ENCODE peak calls at places on chromosomes 2 and 18, in four cellular contexts. C is sigmoid colon, A is GM12891, L is transverse colon. Y is an unnamed sample.

GRCh38 chr2:182020319-182021055 is 34.8 kb downstream of the PPP1R1C start:
- DNase-seq in C (no peak), L (no peak), A (no peak), Y (no peak)

GRCh38 chr2:36731941-36732700 is 35.6 kb downstream of the VIT start:
- DNase-seq in L (no peak), A (no peak), C (no peak), Y (no peak)

GRCh38 chr2:83006991-83007390 is 1452.1 kb downstream of the SUCLG1 start:
- DNase-seq in A (no peak), L (no peak), C (no peak), Y (no peak)

GRCh38 chr2:192126912-192127311 is 67.8 kb downstream of the TMEFF2 start:
- DNase-seq in A (no peak), C (no peak), L (no peak), Y (no peak)

GRCh38 chr2:219737270-219737691 is 109.9 kb downstream of the SLC4A3 start:
- DNase-seq in L (no peak), A (no peak), C (no peak), Y (no peak)

GRCh38 chr2:229089806-229090205 is 181.3 kb downstream of the PID1 start:
- DNase-seq in L (no peak), A (no peak), C (no peak), Y (no peak)

GRCh38 chr18:40222736-40223135 is 1732.3 kb upstream of the PIK3C3 start:
- DNase-seq in L (no peak), A (no peak), C (no peak), Y (no peak)

GRCh38 chr2:188348974-188349500 is 57.4 kb downstream of the GULP1 start:
- DNase-seq in C (no peak), L (no peak), A (no peak), Y (no peak)

GRCh38 chr18:13447621-13448020 is 229.1 kb downstream of the LDLRAD4 start:
- DNase-seq in C (no peak), L (no peak), A (no peak), Y (no peak)

GRCh38 chr2:96554293-96555145 is 18.0 kb downstream of the ARID5A start:
- DNase-seq in C (peak; percentile 91), L (peak; percentile 71), A (peak; percentile 86), Y (no peak)

GRCh38 chr2:178266445-178266844 is 72.1 kb downstream of the OSBPL6 start:
- DNase-seq in C (no peak), A (no peak), L (no peak), Y (no peak)

GRCh38 chr18:9719421-9719981 is 11.4 kb downstream of the RAB31 start:
- DNase-seq in L (no peak), A (no peak), C (peak; percentile 78), Y (no peak)

GRCh38 chr2:39174022-39174421 is 53.2 kb upstream of the SOS1 start:
- DNase-seq in L (no peak), C (no peak), A (no peak), Y (no peak)

GRCh38 chr18:58640428-58640805 is 11.5 kb upstream of the ALPK2 start:
- DNase-seq in C (no peak), L (no peak), A (no peak), Y (no peak)

GRCh38 chr2:128304715-128305554 is 13.7 kb downstream of the HS6ST1 start:
- DNase-seq in C (peak; percentile 96), L (peak; percentile 63), A (no peak), Y (peak; percentile 89)

GRCh38 chr2:130764035-130764820 is 8.9 kb downstream of the AMER3 start:
- DNase-seq in A (no peak), L (no peak), C (no peak), Y (no peak)

GRCh38 chr2:20573611-20574422 is 77.1 kb downstream of the HS1BP3 start:
- DNase-seq in L (peak; percentile 33), A (no peak), C (peak; percentile 88), Y (no peak)
- TF ChIP-seq POLR2AphosphoS5 in L (peak; percentile 52), A (no peak), C (peak; percentile 13), Y (no peak)

DNA sequence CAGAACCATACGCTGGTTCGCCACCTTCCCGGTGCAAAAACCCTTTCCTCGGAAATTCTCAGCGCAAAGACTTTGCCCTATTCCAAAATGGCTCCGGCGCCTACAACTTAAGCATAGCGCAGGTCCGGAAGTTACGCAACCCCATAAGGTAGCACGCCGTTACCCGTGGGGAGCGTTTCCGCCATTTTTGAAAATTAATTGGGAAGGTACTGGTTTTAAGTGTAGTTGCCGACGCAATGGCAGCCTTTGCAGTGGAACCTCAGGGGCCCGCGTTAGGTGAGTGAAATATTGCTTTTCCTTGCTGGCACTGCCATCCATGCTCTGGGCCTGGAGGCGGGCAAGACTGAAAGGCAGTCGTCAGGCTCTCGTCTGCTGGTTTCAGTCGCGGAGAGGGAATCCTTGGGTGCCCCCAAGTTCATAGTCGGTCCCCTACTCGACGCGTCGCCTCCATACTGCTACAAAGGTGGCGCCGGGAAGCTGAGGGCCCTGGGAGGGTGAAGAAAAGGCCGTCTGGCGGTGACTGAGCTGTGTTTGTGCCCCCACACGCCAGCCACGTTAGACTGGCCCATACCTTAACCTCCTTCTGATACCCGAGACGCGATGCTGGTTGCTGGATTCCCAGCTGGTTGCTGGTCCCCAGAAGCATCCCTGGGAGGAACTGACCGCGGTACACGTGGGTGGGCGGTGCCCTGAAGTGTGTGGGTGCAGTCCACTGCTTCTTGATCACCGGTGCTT is at the start of gene NUP35:
- DNase-seq in C (peak; percentile 92), A (peak; percentile 33), L (peak; percentile 89), Y (peak; percentile 92)
- TF ChIP-seq POLR2A in C (no peak), A (peak; percentile 87), L (no peak), Y (no peak)

DNA sequence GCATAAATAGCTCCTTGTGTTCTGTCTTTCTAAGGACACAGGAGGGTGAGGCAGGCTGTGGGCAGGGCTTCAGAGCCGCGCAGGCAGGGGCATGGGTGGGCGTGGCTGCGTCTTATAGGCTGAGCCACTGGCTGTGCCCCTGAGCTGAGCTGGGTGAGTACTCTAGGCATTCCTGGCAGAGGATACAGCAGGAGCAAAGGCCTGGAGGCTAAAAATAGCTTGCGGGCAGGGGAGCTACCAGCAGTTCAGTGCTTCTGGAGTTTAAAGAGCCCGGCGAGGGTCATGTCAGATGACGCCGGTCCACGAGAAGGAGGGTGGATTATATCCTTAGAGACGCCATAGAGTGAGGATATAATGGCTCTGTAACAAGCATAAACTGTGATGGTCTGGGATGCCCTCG is 31.5 kb upstream of the PDIA6 start:
- DNase-seq in C (peak; percentile 94), L (peak; percentile 89), A (no peak), Y (no peak)
- TF ChIP-seq POLR2AphosphoS5 in C (no peak), L (peak; percentile 9), A (no peak), Y (no peak)

DNA sequence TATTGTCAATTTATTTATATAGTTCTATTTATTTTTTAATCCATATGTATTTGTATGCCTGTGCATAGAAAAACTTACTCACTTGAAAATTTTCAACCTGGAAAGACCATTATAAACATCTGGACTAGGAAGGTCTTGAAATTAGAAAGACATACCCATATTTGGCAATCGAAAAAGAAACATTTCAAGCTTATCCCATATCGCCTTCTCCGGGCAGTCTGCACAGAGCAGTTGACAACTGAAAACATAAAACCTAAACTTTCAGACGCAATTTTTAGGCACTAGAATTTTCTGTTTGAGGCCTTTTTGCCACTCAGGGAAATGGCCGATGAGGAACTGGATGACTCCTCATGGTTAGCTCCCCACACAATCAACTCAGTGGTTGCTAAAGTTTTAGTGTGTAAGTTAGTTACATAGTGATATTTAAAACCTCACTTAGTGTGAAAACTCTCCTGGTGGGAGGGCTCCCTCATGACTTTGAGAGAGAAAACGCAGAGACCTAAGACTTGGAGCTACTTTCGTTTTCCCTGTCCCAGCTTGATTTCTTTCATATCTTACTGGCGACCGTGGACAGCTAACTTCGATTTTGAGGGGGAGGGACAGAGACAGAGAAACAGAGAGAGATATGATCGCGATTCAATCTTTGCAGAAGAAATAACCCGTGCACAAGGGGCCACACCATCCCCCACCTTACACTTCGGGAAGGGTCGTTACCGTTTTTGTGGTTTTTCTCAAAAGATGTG is 3.2 kb upstream of the HOXD12 start:
- DNase-seq in A (no peak), L (no peak), C (no peak), Y (no peak)
- TF ChIP-seq POLR2A in A (no peak), L (no peak), C (no peak), Y (no peak)

GRCh38 chr2:45276914-45277313 is 267.7 kb upstream of the SIX2 start:
- DNase-seq in C (peak; percentile 30), L (no peak), A (no peak), Y (no peak)

GRCh38 chr2:45275806-45276205 is 266.6 kb upstream of the SIX2 start:
- DNase-seq in C (no peak), L (no peak), A (no peak), Y (no peak)

GRCh38 chr2:45280801-45281200 is 271.5 kb upstream of the SIX2 start:
- DNase-seq in L (no peak), A (no peak), C (no peak), Y (no peak)

GRCh38 chr2:45279356-45279755 is 270.1 kb upstream of the SIX2 start:
- DNase-seq in A (no peak), C (no peak), L (no peak), Y (no peak)

DNA sequence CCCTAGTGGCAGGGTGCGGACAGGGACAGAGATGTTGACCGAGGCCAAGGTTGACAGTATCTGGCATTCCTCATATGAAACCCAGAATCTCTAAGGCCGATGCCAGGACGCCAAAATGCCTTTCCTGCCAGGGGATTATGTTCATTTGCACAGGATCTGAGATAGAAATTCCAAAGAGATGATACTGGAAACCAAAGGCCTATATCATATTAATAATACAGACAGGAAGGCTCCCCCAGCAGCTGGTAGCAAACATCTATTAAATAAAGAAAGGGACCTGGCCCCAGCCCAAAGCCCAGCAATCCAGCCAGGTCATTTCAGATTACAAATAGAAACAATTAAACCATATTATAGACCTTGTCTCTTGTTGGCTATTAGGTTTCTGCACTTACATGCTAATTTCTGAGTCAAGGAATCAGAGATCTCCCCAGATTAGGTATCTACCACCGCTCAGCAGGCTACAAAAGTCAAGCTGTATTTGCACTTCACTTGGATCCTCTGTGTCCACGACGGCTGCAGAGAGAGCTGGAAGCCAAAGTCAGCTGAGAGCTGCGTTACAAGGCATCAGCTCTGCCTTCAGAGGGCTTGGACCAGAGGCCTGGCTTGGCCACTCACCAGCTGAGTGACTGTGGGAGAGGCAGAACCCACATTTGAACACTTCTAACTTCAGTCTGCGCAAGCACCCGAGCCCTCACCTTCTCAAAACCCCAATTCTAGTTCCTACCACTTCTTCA is 269.3 kb upstream of the SIX2 start:
- DNase-seq in L (no peak), C (no peak), A (no peak), Y (no peak)
- TF ChIP-seq POLR2AphosphoS5 in L (no peak), C (no peak), A (no peak), Y (no peak)

DNA sequence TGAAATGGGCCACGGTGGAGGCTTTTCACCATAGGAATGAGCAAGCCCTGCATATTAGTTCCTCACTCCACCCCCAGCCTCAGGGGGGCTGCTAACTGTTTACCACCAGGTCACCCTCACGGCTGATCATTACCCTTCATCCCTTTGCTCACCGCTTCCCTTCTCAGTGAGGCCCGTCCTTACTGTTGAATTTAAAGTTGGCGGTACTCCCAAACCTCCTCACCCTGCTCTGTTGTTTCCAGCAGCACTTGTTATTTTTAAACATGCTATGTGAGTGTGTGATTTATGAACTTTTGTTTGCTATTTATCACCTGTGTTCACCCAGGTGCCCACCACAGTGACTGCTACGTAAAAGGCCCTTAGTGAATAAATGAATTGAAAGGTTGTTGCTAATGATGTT is 243.6 kb downstream of the ZNF407 start:
- DNase-seq in A (no peak), L (no peak), C (no peak), Y (no peak)
- TF ChIP-seq POLR2A in A (no peak), L (no peak), C (no peak), Y (no peak)